ENCODE peak calls at places on chromosomes 16 and 17, in seven cellular contexts. V is SIG-M5, Z is NCI-H146, T is GM23338, M is germinal center, Q is ELR, J is RPMI8226. K is an unnamed sample.

GRCh38 chr16:14071576-14072271 is 605 bp downstream of the MRTFB start:
- DNase-seq in Z (peak), Q (peak), T (peak), M (no peak), V (no peak), J (peak), K (no peak)

GRCh38 chr17:26792486-26792885 is 501.4 kb upstream of the WSB1 start:
- DNase-seq in V (no peak), M (no peak), T (peak), Z (no peak), Q (peak), J (no peak), K (no peak)

GRCh38 chr17:82327289-82327688 is 6.3 kb downstream of the SECTM1 start:
- DNase-seq in Q (no peak), V (no peak), T (no peak), M (no peak), J (no peak), Z (peak), K (no peak)

GRCh38 chr17:4806770-4807533 is at the start of gene PLD2:
- DNase-seq in J (peak), V (no peak), T (peak), Q (peak), Z (peak), M (peak), K (peak)

GRCh38 chr17:39751637-39752036 is 13.9 kb downstream of the GRB7 start:
- DNase-seq in T (no peak), Q (no peak), J (no peak), Z (no peak), M (no peak), V (no peak), K (no peak)

GRCh38 chr16:66714659-66715307 is 18.2 kb upstream of the CMTM4 start:
- DNase-seq in Q (peak), T (no peak), J (peak), V (no peak), M (no peak), Z (peak), K (no peak)

GRCh38 chr16:21638573-21638975 is 13.8 kb downstream of the IGSF6 start:
- DNase-seq in Z (no peak), M (no peak), V (no peak), J (no peak), T (no peak), Q (peak), K (peak)

GRCh38 chr17:19645608-19646250 is 2.8 kb upstream of the ALDH3A2 start:
- DNase-seq in Q (peak), M (peak), V (no peak), T (peak), J (peak), Z (peak), K (peak)

GRCh38 chr17:60390223-60390622 is 1.7 kb downstream of the USP32 start:
- DNase-seq in J (no peak), Z (no peak), T (no peak), Q (peak), M (no peak), V (no peak), K (peak)

GRCh38 chr16:74724820-74725549 is 24.3 kb upstream of the MLKL start:
- DNase-seq in Q (peak), J (peak), Z (no peak), M (no peak), T (no peak), V (no peak), K (peak)

K was measured in Daoy.